ENCODE peak calls at places on chromosomes 4 and X, in seven cellular contexts. One of them, this sample, is unnamed.

GRCh38 chrX:42803320-42803719 is 25.4 kb upstream of the PPP1R2C start:
- DNase-seq in transverse colon: no peak
- DNase-seq in HepG2: no peak
- DNase-seq in breast epithelium: no peak
- DNase-seq in H1: no peak
- DNase-seq in SK-N-SH: no peak
- DNase-seq in stomach: no peak
- DNase-seq in this sample: no peak

GRCh38 chrX:43882294-43882681 is at the start of gene MAOB:
- DNase-seq in transverse colon: peak
- DNase-seq in HepG2: peak
- DNase-seq in breast epithelium: no peak
- DNase-seq in H1: no peak
- DNase-seq in SK-N-SH: peak
- DNase-seq in stomach: peak
- DNase-seq in this sample: no peak

GRCh38 chr4:153790962-153791551 is 2.2 kb upstream of the SFRP2 start:
- DNase-seq in transverse colon: no peak
- DNase-seq in HepG2: no peak
- DNase-seq in breast epithelium: no peak
- DNase-seq in H1: peak
- DNase-seq in SK-N-SH: peak
- DNase-seq in stomach: no peak
- DNase-seq in this sample: no peak

GRCh38 chr4:56958111-56958517 is 19.3 kb downstream of the NOA1 start:
- DNase-seq in transverse colon: peak
- DNase-seq in HepG2: no peak
- DNase-seq in breast epithelium: peak
- DNase-seq in H1: no peak
- DNase-seq in SK-N-SH: no peak
- DNase-seq in stomach: peak
- DNase-seq in this sample: peak

GRCh38 chrX:14865201-14865600 is 7.7 kb downstream of the FANCB start:
- DNase-seq in transverse colon: no peak
- DNase-seq in HepG2: no peak
- DNase-seq in breast epithelium: no peak
- DNase-seq in H1: no peak
- DNase-seq in SK-N-SH: no peak
- DNase-seq in stomach: no peak
- DNase-seq in this sample: no peak

GRCh38 chr4:150237110-150237852 is 159.0 kb downstream of the DCLK2 start:
- DNase-seq in transverse colon: no peak
- DNase-seq in HepG2: no peak
- DNase-seq in breast epithelium: no peak
- DNase-seq in H1: no peak
- DNase-seq in SK-N-SH: no peak
- DNase-seq in stomach: no peak
- DNase-seq in this sample: no peak

GRCh38 chrX:68504237-68504636 is 5.4 kb downstream of the YIPF6 start:
- DNase-seq in transverse colon: no peak
- DNase-seq in HepG2: no peak
- DNase-seq in breast epithelium: no peak
- DNase-seq in H1: no peak
- DNase-seq in SK-N-SH: no peak
- DNase-seq in stomach: no peak
- DNase-seq in this sample: no peak

GRCh38 chr4:27974339-27974738 is 1113.7 kb downstream of the STIM2 start:
- DNase-seq in transverse colon: no peak
- DNase-seq in HepG2: no peak
- DNase-seq in breast epithelium: no peak
- DNase-seq in H1: no peak
- DNase-seq in SK-N-SH: no peak
- DNase-seq in stomach: no peak
- DNase-seq in this sample: no peak

GRCh38 chr4:65805936-65806335 is 135.6 kb upstream of the EPHA5 start:
- DNase-seq in transverse colon: no peak
- DNase-seq in HepG2: no peak
- DNase-seq in breast epithelium: no peak
- DNase-seq in H1: no peak
- DNase-seq in SK-N-SH: no peak
- DNase-seq in stomach: no peak
- DNase-seq in this sample: no peak

GRCh38 chrX:154401045-154401799 is 3.0 kb downstream of the RPL10 start:
- DNase-seq in transverse colon: no peak
- DNase-seq in HepG2: peak
- DNase-seq in breast epithelium: no peak
- DNase-seq in H1: no peak
- DNase-seq in SK-N-SH: no peak
- DNase-seq in stomach: no peak
- DNase-seq in this sample: no peak

GRCh38 chr4:185535818-185536729 is 767 bp upstream of the PDLIM3 start:
- DNase-seq in transverse colon: peak
- DNase-seq in HepG2: no peak
- DNase-seq in breast epithelium: no peak
- DNase-seq in H1: no peak
- DNase-seq in SK-N-SH: peak
- DNase-seq in stomach: no peak
- DNase-seq in this sample: no peak

GRCh38 chr4:183178201-183178600 is 79.1 kb downstream of the WWC2 start:
- DNase-seq in transverse colon: no peak
- DNase-seq in HepG2: no peak
- DNase-seq in breast epithelium: no peak
- DNase-seq in H1: no peak
- DNase-seq in SK-N-SH: no peak
- DNase-seq in stomach: no peak
- DNase-seq in this sample: no peak

GRCh38 chr4:5660185-5660584 is 48.2 kb downstream of the EVC2 start:
- DNase-seq in transverse colon: no peak
- DNase-seq in HepG2: no peak
- DNase-seq in breast epithelium: no peak
- DNase-seq in H1: no peak
- DNase-seq in SK-N-SH: no peak
- DNase-seq in stomach: no peak
- DNase-seq in this sample: no peak

GRCh38 chr4:84384801-84385582 is 114.1 kb downstream of the NKX6-1 start:
- DNase-seq in transverse colon: no peak
- DNase-seq in HepG2: no peak
- DNase-seq in breast epithelium: no peak
- DNase-seq in H1: no peak
- DNase-seq in SK-N-SH: no peak
- DNase-seq in stomach: no peak
- DNase-seq in this sample: no peak

GRCh38 chr4:151031831-151032605 is 16.9 kb upstream of the LRBA start:
- DNase-seq in transverse colon: no peak
- DNase-seq in HepG2: no peak
- DNase-seq in breast epithelium: no peak
- DNase-seq in H1: no peak
- DNase-seq in SK-N-SH: peak
- DNase-seq in stomach: no peak
- DNase-seq in this sample: no peak

GRCh38 chr4:77662396-77662795 is 56.8 kb downstream of the CXCL13 start:
- DNase-seq in transverse colon: peak
- DNase-seq in HepG2: no peak
- DNase-seq in breast epithelium: no peak
- DNase-seq in H1: no peak
- DNase-seq in SK-N-SH: no peak
- DNase-seq in stomach: no peak
- DNase-seq in this sample: no peak

GRCh38 chrX:16870861-16871584 is 861 bp upstream of the RBBP7 start:
- DNase-seq in transverse colon: no peak
- DNase-seq in HepG2: no peak
- DNase-seq in breast epithelium: no peak
- DNase-seq in H1: no peak
- DNase-seq in SK-N-SH: peak
- DNase-seq in stomach: peak
- DNase-seq in this sample: peak

GRCh38 chr4:41185614-41186609 is 28.4 kb downstream of the APBB2 start:
- DNase-seq in transverse colon: no peak
- DNase-seq in HepG2: no peak
- DNase-seq in breast epithelium: no peak
- DNase-seq in H1: no peak
- DNase-seq in SK-N-SH: no peak
- DNase-seq in stomach: no peak
- DNase-seq in this sample: no peak

GRCh38 chrX:107673933-107674479 is 45.7 kb downstream of the PRPS1 start:
- DNase-seq in transverse colon: peak
- DNase-seq in HepG2: no peak
- DNase-seq in breast epithelium: peak
- DNase-seq in H1: no peak
- DNase-seq in SK-N-SH: no peak
- DNase-seq in stomach: peak
- DNase-seq in this sample: peak

GRCh38 chr4:147138171-147138570 is 192.5 kb upstream of the TTC29 start:
- DNase-seq in transverse colon: no peak
- DNase-seq in HepG2: no peak
- DNase-seq in breast epithelium: no peak
- DNase-seq in H1: no peak
- DNase-seq in SK-N-SH: no peak
- DNase-seq in stomach: no peak
- DNase-seq in this sample: no peak

GRCh38 chrX:154712781-154713391 is 38.0 kb downstream of the GAB3 start:
- DNase-seq in transverse colon: no peak
- DNase-seq in HepG2: no peak
- DNase-seq in breast epithelium: no peak
- DNase-seq in H1: no peak
- DNase-seq in SK-N-SH: no peak
- DNase-seq in stomach: no peak
- DNase-seq in this sample: no peak

GRCh38 chrX:103376979-103377324 is 614 bp downstream of the BEX3 start:
- DNase-seq in transverse colon: no peak
- DNase-seq in HepG2: no peak
- DNase-seq in breast epithelium: no peak
- DNase-seq in H1: no peak
- DNase-seq in SK-N-SH: peak
- DNase-seq in stomach: no peak
- DNase-seq in this sample: no peak

GRCh38 chr4:182276214-182277109 is 33.3 kb downstream of the TENM3 start:
- DNase-seq in transverse colon: no peak
- DNase-seq in HepG2: no peak
- DNase-seq in breast epithelium: no peak
- DNase-seq in H1: no peak
- DNase-seq in SK-N-SH: peak
- DNase-seq in stomach: no peak
- DNase-seq in this sample: no peak

GRCh38 chr4:128287159-128287870 is at the start of gene PGRMC2:
- DNase-seq in transverse colon: peak
- DNase-seq in HepG2: no peak
- DNase-seq in breast epithelium: peak
- DNase-seq in H1: no peak
- DNase-seq in SK-N-SH: peak
- DNase-seq in stomach: no peak
- DNase-seq in this sample: no peak
- TF ChIP-seq POLR2AphosphoS5 in transverse colon: peak
- TF ChIP-seq POLR2AphosphoS5 in HepG2: peak
- TF ChIP-seq POLR2AphosphoS5 in breast epithelium: no peak
- TF ChIP-seq POLR2AphosphoS5 in H1: no peak
- TF ChIP-seq POLR2AphosphoS5 in SK-N-SH: peak
- TF ChIP-seq POLR2AphosphoS5 in stomach: peak
- TF ChIP-seq POLR2AphosphoS5 in this sample: no peak

GRCh38 chrX:27590044-27590443 is at the start of gene DCAF8L2:
- DNase-seq in transverse colon: no peak
- DNase-seq in HepG2: no peak
- DNase-seq in breast epithelium: no peak
- DNase-seq in H1: no peak
- DNase-seq in SK-N-SH: no peak
- DNase-seq in stomach: no peak
- DNase-seq in this sample: no peak

GRCh38 chrX:27597506-27597905 is 7.4 kb downstream of the DCAF8L2 start:
- DNase-seq in transverse colon: no peak
- DNase-seq in HepG2: no peak
- DNase-seq in breast epithelium: no peak
- DNase-seq in H1: no peak
- DNase-seq in SK-N-SH: no peak
- DNase-seq in stomach: no peak
- DNase-seq in this sample: no peak

DNA sequence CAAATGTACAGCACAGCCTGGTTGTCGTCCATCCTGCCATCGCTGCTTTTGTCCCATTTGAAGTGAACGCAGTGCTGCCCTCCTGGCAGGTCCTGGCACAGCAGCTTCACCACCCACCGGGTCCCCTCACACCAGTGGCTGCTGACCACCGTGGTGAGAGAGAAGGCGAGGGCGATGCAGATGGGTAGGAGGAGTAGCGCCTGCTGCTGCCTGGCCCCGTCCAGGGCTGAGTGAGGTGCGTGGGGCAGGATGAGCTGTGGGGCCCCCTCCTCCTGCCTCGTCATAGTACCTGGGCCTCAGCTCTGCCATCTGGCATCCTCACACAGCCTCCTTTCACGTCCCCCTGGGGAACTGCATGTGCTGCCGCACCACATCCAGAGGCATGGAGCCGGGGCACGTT is 1.8 kb downstream of the DCAF8L2 start:
- DNase-seq in transverse colon: no peak
- DNase-seq in HepG2: no peak
- DNase-seq in breast epithelium: no peak
- DNase-seq in H1: no peak
- DNase-seq in SK-N-SH: no peak
- DNase-seq in stomach: no peak
- DNase-seq in this sample: no peak
- TF ChIP-seq CTCF in transverse colon: no peak
- TF ChIP-seq CTCF in HepG2: no peak
- TF ChIP-seq CTCF in breast epithelium: no peak
- TF ChIP-seq CTCF in H1: no peak
- TF ChIP-seq CTCF in SK-N-SH: no peak
- TF ChIP-seq CTCF in stomach: no peak
- TF ChIP-seq CTCF in this sample: no peak

GRCh38 chr4:53361451-53361850 is 4.4 kb downstream of the SCFD2 start:
- DNase-seq in transverse colon: no peak
- DNase-seq in HepG2: no peak
- DNase-seq in breast epithelium: no peak
- DNase-seq in H1: no peak
- DNase-seq in SK-N-SH: no peak
- DNase-seq in stomach: no peak
- DNase-seq in this sample: no peak

GRCh38 chr4:53365121-53365485 is 758 bp downstream of the SCFD2 start:
- DNase-seq in transverse colon: no peak
- DNase-seq in HepG2: peak
- DNase-seq in breast epithelium: no peak
- DNase-seq in H1: no peak
- DNase-seq in SK-N-SH: peak
- DNase-seq in stomach: no peak
- DNase-seq in this sample: no peak

GRCh38 chr4:53364624-53365023 is 1.2 kb downstream of the SCFD2 start:
- DNase-seq in transverse colon: no peak
- DNase-seq in HepG2: no peak
- DNase-seq in breast epithelium: no peak
- DNase-seq in H1: no peak
- DNase-seq in SK-N-SH: no peak
- DNase-seq in stomach: no peak
- DNase-seq in this sample: no peak

GRCh38 chr4:53365486-53366300 is at the start of gene SCFD2:
- DNase-seq in transverse colon: peak
- DNase-seq in HepG2: peak
- DNase-seq in breast epithelium: peak
- DNase-seq in H1: peak
- DNase-seq in SK-N-SH: peak
- DNase-seq in stomach: peak
- DNase-seq in this sample: peak

GRCh38 chr4:53362093-53362492 is 3.8 kb downstream of the SCFD2 start:
- DNase-seq in transverse colon: no peak
- DNase-seq in HepG2: no peak
- DNase-seq in breast epithelium: no peak
- DNase-seq in H1: no peak
- DNase-seq in SK-N-SH: no peak
- DNase-seq in stomach: no peak
- DNase-seq in this sample: no peak
- H3K4me3 ChIP-seq in transverse colon: no peak
- H3K4me3 ChIP-seq in HepG2: no peak
- H3K4me3 ChIP-seq in breast epithelium: no peak
- H3K4me3 ChIP-seq in H1: no peak
- H3K4me3 ChIP-seq in SK-N-SH: no peak
- H3K4me3 ChIP-seq in stomach: no peak
- H3K4me3 ChIP-seq in this sample: no peak

GRCh38 chrX:112235547-112235946 is 153.0 kb upstream of the TRPC5 start:
- DNase-seq in transverse colon: no peak
- DNase-seq in HepG2: no peak
- DNase-seq in breast epithelium: no peak
- DNase-seq in H1: no peak
- DNase-seq in SK-N-SH: no peak
- DNase-seq in stomach: no peak
- DNase-seq in this sample: peak
- TF ChIP-seq POLR2AphosphoS5 in transverse colon: no peak
- TF ChIP-seq POLR2AphosphoS5 in HepG2: no peak
- TF ChIP-seq POLR2AphosphoS5 in breast epithelium: no peak
- TF ChIP-seq POLR2AphosphoS5 in H1: no peak
- TF ChIP-seq POLR2AphosphoS5 in SK-N-SH: no peak
- TF ChIP-seq POLR2AphosphoS5 in stomach: peak
- TF ChIP-seq POLR2AphosphoS5 in this sample: peak

This sample was measured in prostate gland.